ENCODE peak calls at places on chromosomes 4 and X, in six cellular contexts. X is stimulated activated CD8-positive, alpha-beta memory T cell treated with anti-CD3 and anti-CD28 coated beads, Interleukin-7, amount 100 ng/mL, for 24 hours; B is iris pigment epithelial cell; G is amniotic epithelial cell; W is activated CD8-positive, alpha-beta memory T cell treated with anti-CD3 and anti-CD28 coated beads for 1 hour; M is NB4. Z is an unnamed sample.
A peak's percentile ranks its signal among the peaks of the same experiment; 100 is the strongest.

GRCh38 chr4:123640271-123640670 is 243.7 kb downstream of the SPRY1 start:
- DNase-seq in X (no peak), B (peak; percentile 79), G (peak; percentile 83), W (no peak), M (no peak), Z (no peak)

GRCh38 chrX:2610246-2611170 is 80.6 kb upstream of the CD99 start:
- DNase-seq in X (no peak), B (peak; percentile 23), G (no peak), W (no peak), M (no peak), Z (peak; percentile 62)

GRCh38 chr4:80912350-80912749 is 118.2 kb upstream of the BMP3 start:
- DNase-seq in X (no peak), B (no peak), G (no peak), W (no peak), M (no peak), Z (no peak)

GRCh38 chr4:150476776-150477175 is 105.2 kb upstream of the MAB21L2 start:
- DNase-seq in X (no peak), B (no peak), G (no peak), W (no peak), M (no peak), Z (no peak)

GRCh38 chr4:7103599-7104365 is 35.9 kb upstream of the GRPEL1 start:
- DNase-seq in X (no peak), B (no peak), G (no peak), W (no peak), M (no peak), Z (peak; percentile 38)

GRCh38 chr4:98658287-98659105 is at the start of gene TSPAN5:
- DNase-seq in X (peak; percentile 69), B (peak; percentile 88), G (peak; percentile 63), W (peak; percentile 77), M (peak; percentile 77), Z (peak; percentile 77)

GRCh38 chr4:12701384-12701783 is 782.8 kb downstream of the RAB28 start:
- DNase-seq in X (no peak), B (no peak), G (no peak), W (no peak), M (no peak), Z (no peak)

GRCh38 chrX:39857780-39858179 is 240.0 kb downstream of the BCOR start:
- DNase-seq in X (no peak), B (no peak), G (no peak), W (no peak), M (peak; percentile 88), Z (no peak)

GRCh38 chrX:153626025-153626633 is 20.9 kb upstream of the DUSP9 start:
- DNase-seq in X (no peak), B (no peak), G (peak; percentile 27), W (no peak), M (no peak), Z (no peak)

GRCh38 chrX:149877636-149878035 is 3.3 kb upstream of the MAGEA8 start:
- DNase-seq in X (no peak), B (peak; percentile 10), G (peak; percentile 21), W (no peak), M (no peak), Z (no peak)

GRCh38 chr4:122674371-122674770 is 53.5 kb upstream of the IL21 start:
- DNase-seq in X (no peak), B (no peak), G (no peak), W (no peak), M (no peak), Z (no peak)

GRCh38 chr4:125741825-125742452 is 427.2 kb downstream of the FAT4 start:
- DNase-seq in X (no peak), B (peak; percentile 51), G (peak; percentile 47), W (no peak), M (peak; percentile 4), Z (peak; percentile 24)

GRCh38 chr4:40621592-40622512 is 7.8 kb downstream of the RBM47 start:
- DNase-seq in X (no peak), B (peak; percentile 99), G (peak; percentile 100), W (no peak), M (peak; percentile 100), Z (peak; percentile 99)

GRCh38 chr4:111959202-111959601 is 186.1 kb upstream of the FAM241A start:
- DNase-seq in X (no peak), B (peak; percentile 59), G (peak; percentile 97), W (no peak), M (peak; percentile 80), Z (no peak)

Z was measured in KBM-7.